ENCODE peak calls at places on chromosome 16, in four cellular contexts. C is GM12878, U is GM12891, A is K562. Q is an unnamed sample.

GRCh38 chr16:27273670-27274522 is 5.3 kb upstream of the NSMCE1 start:
- DNase-seq in A (no peak), U (no peak), C (no peak), Q (no peak)

GRCh38 chr16:51816929-51817328 is 665.9 kb upstream of the SALL1 start:
- DNase-seq in A (no peak), U (no peak), C (no peak), Q (no peak)

GRCh38 chr16:30786115-30786935 is 680 bp downstream of the ZNF629 start:
- DNase-seq in C (no peak), U (no peak), A (peak), Q (no peak)

GRCh38 chr16:68229431-68230175 is 6.3 kb downstream of the ESRP2 start:
- DNase-seq in C (no peak), A (peak), U (peak), Q (peak)

GRCh38 chr16:21603920-21604319 is 4.5 kb downstream of the METTL9 start:
- DNase-seq in U (no peak), C (no peak), A (no peak), Q (peak)

GRCh38 chr16:10171225-10171624 is 11.0 kb downstream of the GRIN2A start:
- DNase-seq in U (no peak), A (no peak), C (no peak), Q (no peak)

GRCh38 chr16:10609410-10609774 is 29.0 kb upstream of the EMP2 start:
- DNase-seq in A (no peak), U (no peak), C (no peak), Q (no peak)

GRCh38 chr16:20906225-20906870 is 5.8 kb downstream of the LYRM1 start:
- DNase-seq in U (no peak), A (no peak), C (no peak), Q (no peak)

GRCh38 chr16:68790944-68791343 is 52.4 kb upstream of the TANGO6 start:
- DNase-seq in U (no peak), A (no peak), C (no peak), Q (no peak)

GRCh38 chr16:12675852-12676251 is 127.8 kb downstream of the CPPED1 start:
- DNase-seq in C (no peak), A (peak), U (no peak), Q (no peak)

GRCh38 chr16:87132361-87133014 is 184.7 kb downstream of the C16orf95 start:
- DNase-seq in C (no peak), A (no peak), U (no peak), Q (no peak)

GRCh38 chr16:70746040-70746707 is 54.8 kb downstream of the VAC14 start:
- DNase-seq in A (peak), C (no peak), U (no peak), Q (peak)

GRCh38 chr16:11916524-11917285 is 949 bp upstream of the GSPT1 start:
- DNase-seq in A (peak), C (no peak), U (no peak), Q (no peak)

GRCh38 chr16:85444879-85445778 is 168.0 kb upstream of the GSE1 start:
- DNase-seq in C (no peak), U (no peak), A (peak), Q (no peak)

GRCh38 chr16:971582-971905 is 760 bp upstream of the LMF1 start:
- DNase-seq in A (no peak), C (no peak), U (no peak), Q (no peak)

GRCh38 chr16:83932304-83932703 is 20.7 kb upstream of the OSGIN1 start:
- DNase-seq in U (no peak), A (no peak), C (no peak), Q (no peak)

GRCh38 chr16:71436473-71436872 is 5.4 kb downstream of the TLE7 start:
- DNase-seq in A (no peak), U (no peak), C (no peak), Q (no peak)

GRCh38 chr16:79644977-79645667 is 44.6 kb upstream of the MAF start:
- DNase-seq in U (no peak), C (no peak), A (no peak), Q (no peak)

GRCh38 chr16:67936124-67936875 is at the start of gene PSMB10:
- DNase-seq in C (no peak), U (no peak), A (peak), Q (peak)

GRCh38 chr16:69893086-69893485 is 58.0 kb upstream of the CLEC18A start:
- DNase-seq in C (no peak), A (no peak), U (no peak), Q (no peak)

DNA sequence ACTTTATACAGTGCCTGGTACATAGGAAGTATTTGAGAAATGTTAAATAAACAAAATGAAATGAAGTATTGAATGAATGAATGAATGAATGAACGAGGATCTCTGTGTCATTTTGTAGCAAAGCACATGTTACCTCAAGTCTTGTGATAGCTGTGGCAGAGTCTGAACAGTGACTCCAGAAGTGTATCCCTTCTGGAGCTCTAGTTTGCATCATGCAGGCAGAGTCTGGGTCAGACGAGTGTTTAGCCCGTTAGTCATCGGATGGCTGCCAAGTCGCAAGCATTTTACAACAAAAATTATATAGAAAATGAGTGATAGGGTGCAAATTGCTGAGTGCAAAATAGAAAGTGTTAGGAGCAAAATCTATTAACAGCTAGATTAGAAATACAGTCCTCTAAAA is 113.2 kb downstream of the FTO start:
- DNase-seq in U (no peak), C (no peak), A (no peak), Q (no peak)
- TF ChIP-seq POLR2AphosphoS5 in U (no peak), C (no peak), A (no peak), Q (no peak)

DNA sequence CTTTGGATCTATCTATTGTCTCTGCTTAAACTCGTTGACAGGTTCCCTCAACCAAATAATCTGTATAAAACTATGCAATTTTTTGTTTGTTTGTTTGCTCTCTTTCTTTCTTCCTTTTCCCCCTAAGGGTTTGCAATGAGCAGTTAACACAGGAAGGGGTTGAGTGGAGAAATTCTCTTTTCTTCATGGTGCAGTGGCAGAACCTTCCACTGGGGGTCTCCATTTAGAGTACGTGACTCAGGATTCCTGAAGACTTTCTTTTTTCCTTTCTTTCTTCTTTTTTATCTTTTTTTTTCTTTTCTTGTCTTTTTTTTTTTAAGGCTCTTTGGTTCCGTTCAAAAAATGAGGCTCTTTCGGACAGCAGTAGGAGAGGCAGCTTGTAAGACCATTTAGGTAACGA is 19.5 kb upstream of the RBFOX1 start:
- DNase-seq in C (no peak), A (peak), U (no peak), Q (no peak)
- TF ChIP-seq SPI1 in C (no peak), A (no peak), U (no peak), Q (no peak)

DNA sequence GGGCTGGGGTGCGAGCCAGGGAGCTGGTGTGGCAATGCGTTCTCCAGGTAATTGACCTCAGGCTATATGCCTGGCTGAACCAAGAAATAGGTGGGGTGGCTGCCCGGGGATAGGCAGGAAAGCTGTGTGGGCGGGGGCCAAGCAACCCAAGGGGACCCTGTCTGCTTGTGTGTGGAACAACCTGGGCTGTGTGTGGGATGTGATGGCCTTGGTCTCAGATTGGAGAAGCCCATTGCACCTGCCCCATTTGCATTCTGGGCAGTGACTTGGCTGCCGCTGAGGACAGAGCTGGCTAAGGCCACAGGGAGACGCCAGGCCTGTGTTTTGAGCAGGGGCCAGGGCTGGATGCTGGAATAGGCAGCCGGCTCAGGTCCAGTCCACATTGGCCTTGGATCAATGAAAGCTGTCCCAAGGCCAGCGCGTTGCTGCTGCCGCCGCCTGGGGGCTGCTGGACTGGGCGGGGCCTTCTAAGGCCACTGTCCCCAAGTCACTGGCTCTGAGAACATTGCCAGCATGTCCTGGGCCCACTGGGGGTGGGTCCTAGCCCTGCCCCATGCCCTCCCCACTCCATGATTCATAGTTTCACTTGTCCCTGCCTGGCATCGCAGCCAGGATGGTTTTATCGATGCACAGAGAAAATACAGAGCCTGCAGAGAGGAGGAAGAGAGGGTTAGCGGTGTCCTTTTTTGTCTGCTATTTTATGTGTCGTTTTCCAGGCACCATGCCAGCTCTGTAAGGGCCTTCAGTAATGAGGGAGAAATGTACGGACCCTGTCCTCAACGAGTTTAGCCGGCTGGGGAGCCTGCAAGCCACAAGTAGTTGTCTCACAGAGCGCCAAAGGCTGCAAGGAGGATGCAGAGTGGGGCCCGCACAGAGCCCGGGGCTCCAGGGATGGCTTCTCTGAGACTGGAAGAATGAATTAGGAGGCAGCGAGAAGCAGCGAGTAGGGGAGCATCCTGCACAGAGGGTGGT is 43.9 kb downstream of the NKD1 start:
- DNase-seq in C (no peak), A (no peak), U (no peak), Q (no peak)
- TF ChIP-seq POLR2AphosphoS5 in C (no peak), A (no peak), U (no peak), Q (no peak)

GRCh38 chr16:19861069-19861468 is 23.6 kb downstream of the GPRC5B start:
- DNase-seq in U (no peak), A (no peak), C (no peak), Q (no peak)

GRCh38 chr16:19860146-19861030 is 24.3 kb downstream of the GPRC5B start:
- DNase-seq in C (no peak), A (no peak), U (no peak), Q (no peak)

GRCh38 chr16:19859166-19859565 is 25.5 kb downstream of the GPRC5B start:
- DNase-seq in C (no peak), A (no peak), U (no peak), Q (no peak)

GRCh38 chr16:19858654-19859018 is 26.0 kb downstream of the GPRC5B start:
- DNase-seq in U (no peak), A (no peak), C (no peak), Q (no peak)

GRCh38 chr16:19859603-19860002 is 25.0 kb downstream of the GPRC5B start:
- DNase-seq in C (no peak), A (no peak), U (no peak), Q (no peak)
- TF ChIP-seq SPI1 in C (no peak), A (no peak), U (no peak), Q (no peak)

GRCh38 chr16:75112281-75113045 is 4.1 kb downstream of the LDHD start:
- DNase-seq in A (no peak), U (no peak), C (no peak), Q (no peak)

GRCh38 chr16:75111514-75112280 is 4.9 kb downstream of the LDHD start:
- DNase-seq in U (no peak), A (no peak), C (no peak), Q (no peak)

GRCh38 chr16:75114179-75114945 is 2.2 kb downstream of the LDHD start:
- DNase-seq in C (no peak), U (no peak), A (no peak), Q (no peak)

GRCh38 chr16:75113541-75114121 is 2.9 kb downstream of the LDHD start:
- DNase-seq in C (no peak), U (no peak), A (no peak), Q (no peak)

GRCh38 chr16:75113046-75113491 is 3.5 kb downstream of the LDHD start:
- DNase-seq in U (no peak), A (no peak), C (no peak), Q (no peak)
- TF ChIP-seq POLR2AphosphoS5 in U (no peak), A (no peak), C (no peak), Q (no peak)

GRCh38 chr16:50282010-50282538 is 15.7 kb downstream of the ADCY7 start:
- DNase-seq in C (peak), U (peak), A (no peak), Q (peak)

GRCh38 chr16:50280932-50281331 is 14.6 kb downstream of the ADCY7 start:
- DNase-seq in C (no peak), A (no peak), U (no peak), Q (no peak)

GRCh38 chr16:50284131-50284911 is 18.0 kb downstream of the ADCY7 start:
- DNase-seq in U (no peak), A (no peak), C (no peak), Q (peak)

GRCh38 chr16:50281391-50282009 is 15.1 kb downstream of the ADCY7 start:
- DNase-seq in A (no peak), C (no peak), U (peak), Q (no peak)

GRCh38 chr16:50282955-50283631 is 16.7 kb downstream of the ADCY7 start:
- DNase-seq in U (no peak), C (no peak), A (no peak), Q (no peak)
- TF ChIP-seq SPI1 in U (no peak), C (no peak), A (no peak), Q (no peak)

GRCh38 chr16:89701425-89702406 is at the start of gene SPATA2L:
- DNase-seq in A (peak), U (peak), C (peak), Q (peak)
- TF ChIP-seq POLR2AphosphoS5 in A (peak), U (no peak), C (peak), Q (no peak)

GRCh38 chr16:3058173-3059030 is 7.0 kb upstream of the IL32 start:
- DNase-seq in U (no peak), C (no peak), A (peak), Q (peak)
- TF ChIP-seq SPI1 in U (no peak), C (no peak), A (no peak), Q (no peak)

DNA sequence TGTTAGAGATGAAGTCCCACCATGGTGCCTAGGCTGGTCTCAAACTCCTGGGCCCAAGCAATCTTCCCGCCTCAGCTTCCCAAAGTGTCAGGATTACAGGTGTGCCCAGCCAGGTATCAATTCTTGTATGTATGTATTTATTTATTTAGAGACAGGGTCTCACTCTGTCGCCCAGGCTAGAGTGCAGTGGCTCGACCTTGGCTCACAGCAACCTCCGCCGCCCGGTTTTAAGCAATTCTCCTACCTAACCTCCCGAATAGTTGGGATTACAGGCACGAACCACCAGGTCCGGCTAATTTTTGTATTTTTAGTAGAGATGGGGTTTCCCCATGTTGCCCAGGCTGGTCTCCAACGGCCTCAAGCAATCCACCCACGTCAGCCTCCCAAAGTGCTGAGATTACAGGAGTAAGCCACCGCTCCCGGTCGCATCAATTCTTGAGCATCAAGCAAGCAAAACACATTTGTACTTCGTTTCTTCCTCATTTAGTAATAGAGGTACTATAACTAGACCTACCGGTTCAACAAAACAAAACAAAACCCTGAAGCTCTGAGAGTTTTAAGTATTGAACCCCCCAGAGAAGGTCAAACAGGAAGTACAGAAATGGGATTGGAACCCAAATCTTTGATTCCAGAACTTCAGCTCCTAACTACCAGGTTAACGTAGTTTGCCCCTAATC is 1.0 kb upstream of the ZNF500 start:
- DNase-seq in A (no peak), U (no peak), C (peak), Q (peak)
- TF ChIP-seq POLR2AphosphoS5 in A (no peak), U (no peak), C (no peak), Q (no peak)